ENCODE peak calls at places on chromosomes 5 and 9, in ten cellular contexts. One of them, this sample, is unnamed.

GRCh38 chr9:36970007-36970888 is 63.8 kb downstream of the PAX5 start:
- DNase-seq in HL-60: no peak
- DNase-seq in IMR-90: no peak
- DNase-seq in MM.1S: no peak
- DNase-seq in cardiac muscle cell: no peak
- DNase-seq in stomach: no peak
- DNase-seq in HepG2: no peak
- DNase-seq in mucosa of descending colon: no peak
- DNase-seq in H9: no peak
- DNase-seq in astrocyte of the spinal cord: no peak
- DNase-seq in this sample: peak

GRCh38 chr5:161233553-161233952 is 313.0 kb downstream of the GABRB2 start:
- DNase-seq in IMR-90: no peak
- DNase-seq in cardiac muscle cell: no peak
- DNase-seq in mucosa of descending colon: no peak
- DNase-seq in HepG2: no peak
- DNase-seq in stomach: no peak
- DNase-seq in astrocyte of the spinal cord: no peak
- DNase-seq in MM.1S: no peak
- DNase-seq in HL-60: no peak
- DNase-seq in H9: no peak
- DNase-seq in this sample: no peak

GRCh38 chr5:66224273-66224672 is 80.2 kb downstream of the SREK1 start:
- DNase-seq in HL-60: no peak
- DNase-seq in H9: no peak
- DNase-seq in IMR-90: no peak
- DNase-seq in mucosa of descending colon: no peak
- DNase-seq in stomach: no peak
- DNase-seq in cardiac muscle cell: no peak
- DNase-seq in HepG2: no peak
- DNase-seq in MM.1S: no peak
- DNase-seq in astrocyte of the spinal cord: no peak
- DNase-seq in this sample: no peak

GRCh38 chr5:33936004-33936380 is 194 bp upstream of the RXFP3 start:
- DNase-seq in cardiac muscle cell: peak
- DNase-seq in HepG2: no peak
- DNase-seq in IMR-90: peak
- DNase-seq in mucosa of descending colon: peak
- DNase-seq in stomach: peak
- DNase-seq in MM.1S: peak
- DNase-seq in HL-60: no peak
- DNase-seq in astrocyte of the spinal cord: peak
- DNase-seq in H9: peak
- DNase-seq in this sample: peak

GRCh38 chr5:77133061-77133758 is 46.1 kb upstream of the ZBED3 start:
- DNase-seq in HL-60: no peak
- DNase-seq in stomach: peak
- DNase-seq in MM.1S: no peak
- DNase-seq in H9: no peak
- DNase-seq in mucosa of descending colon: no peak
- DNase-seq in astrocyte of the spinal cord: peak
- DNase-seq in IMR-90: peak
- DNase-seq in cardiac muscle cell: peak
- DNase-seq in HepG2: peak
- DNase-seq in this sample: peak

GRCh38 chr9:69391946-69392345 is 66.9 kb downstream of the ENTREP1 start:
- DNase-seq in mucosa of descending colon: no peak
- DNase-seq in astrocyte of the spinal cord: no peak
- DNase-seq in cardiac muscle cell: no peak
- DNase-seq in HL-60: no peak
- DNase-seq in MM.1S: no peak
- DNase-seq in HepG2: no peak
- DNase-seq in IMR-90: no peak
- DNase-seq in stomach: no peak
- DNase-seq in H9: no peak
- DNase-seq in this sample: no peak

GRCh38 chr9:116389546-116390305 is 236.1 kb downstream of the PAPPA start:
- DNase-seq in IMR-90: no peak
- DNase-seq in HL-60: no peak
- DNase-seq in HepG2: no peak
- DNase-seq in cardiac muscle cell: no peak
- DNase-seq in MM.1S: no peak
- DNase-seq in H9: no peak
- DNase-seq in stomach: no peak
- DNase-seq in astrocyte of the spinal cord: no peak
- DNase-seq in mucosa of descending colon: no peak
- DNase-seq in this sample: no peak

GRCh38 chr5:150734579-150735384 is 24.0 kb downstream of the DCTN4 start:
- DNase-seq in mucosa of descending colon: peak
- DNase-seq in IMR-90: no peak
- DNase-seq in stomach: peak
- DNase-seq in MM.1S: no peak
- DNase-seq in astrocyte of the spinal cord: no peak
- DNase-seq in HL-60: peak
- DNase-seq in cardiac muscle cell: no peak
- DNase-seq in H9: no peak
- DNase-seq in HepG2: no peak
- DNase-seq in this sample: no peak

GRCh38 chr9:99895510-99895909 is 10.9 kb upstream of the STX17 start:
- DNase-seq in IMR-90: no peak
- DNase-seq in MM.1S: no peak
- DNase-seq in mucosa of descending colon: no peak
- DNase-seq in HL-60: no peak
- DNase-seq in stomach: no peak
- DNase-seq in H9: no peak
- DNase-seq in astrocyte of the spinal cord: no peak
- DNase-seq in cardiac muscle cell: no peak
- DNase-seq in HepG2: no peak
- DNase-seq in this sample: no peak

GRCh38 chr5:57232293-57233033 is 58.6 kb downstream of the GPBP1 start:
- DNase-seq in stomach: no peak
- DNase-seq in astrocyte of the spinal cord: no peak
- DNase-seq in H9: no peak
- DNase-seq in MM.1S: no peak
- DNase-seq in HepG2: no peak
- DNase-seq in IMR-90: peak
- DNase-seq in HL-60: no peak
- DNase-seq in cardiac muscle cell: no peak
- DNase-seq in mucosa of descending colon: no peak
- DNase-seq in this sample: no peak

GRCh38 chr5:95709967-95710650 is 21.0 kb upstream of the RHOBTB3 start:
- DNase-seq in mucosa of descending colon: no peak
- DNase-seq in IMR-90: no peak
- DNase-seq in HepG2: peak
- DNase-seq in stomach: peak
- DNase-seq in MM.1S: no peak
- DNase-seq in astrocyte of the spinal cord: no peak
- DNase-seq in cardiac muscle cell: peak
- DNase-seq in H9: peak
- DNase-seq in HL-60: no peak
- DNase-seq in this sample: peak

GRCh38 chr5:2913306-2913705 is 161.8 kb upstream of the IRX2 start:
- DNase-seq in astrocyte of the spinal cord: no peak
- DNase-seq in cardiac muscle cell: no peak
- DNase-seq in stomach: no peak
- DNase-seq in H9: peak
- DNase-seq in mucosa of descending colon: no peak
- DNase-seq in HepG2: no peak
- DNase-seq in HL-60: no peak
- DNase-seq in MM.1S: no peak
- DNase-seq in IMR-90: no peak
- DNase-seq in this sample: no peak

GRCh38 chr9:134313470-134313869 is 12.8 kb upstream of the RXRA start:
- DNase-seq in HL-60: no peak
- DNase-seq in astrocyte of the spinal cord: no peak
- DNase-seq in cardiac muscle cell: no peak
- DNase-seq in mucosa of descending colon: no peak
- DNase-seq in stomach: no peak
- DNase-seq in IMR-90: no peak
- DNase-seq in H9: no peak
- DNase-seq in MM.1S: no peak
- DNase-seq in HepG2: no peak
- DNase-seq in this sample: no peak

GRCh38 chr9:120366646-120367019 is 213.3 kb downstream of the CDK5RAP2 start:
- DNase-seq in stomach: no peak
- DNase-seq in HL-60: no peak
- DNase-seq in MM.1S: no peak
- DNase-seq in IMR-90: peak
- DNase-seq in HepG2: peak
- DNase-seq in cardiac muscle cell: peak
- DNase-seq in astrocyte of the spinal cord: peak
- DNase-seq in H9: peak
- DNase-seq in mucosa of descending colon: no peak
- DNase-seq in this sample: peak
- TF ChIP-seq CTCF in stomach: no peak
- TF ChIP-seq CTCF in HL-60: no peak
- TF ChIP-seq CTCF in MM.1S: no peak
- TF ChIP-seq CTCF in IMR-90: peak
- TF ChIP-seq CTCF in HepG2: peak
- TF ChIP-seq CTCF in cardiac muscle cell: peak
- TF ChIP-seq CTCF in astrocyte of the spinal cord: peak
- TF ChIP-seq CTCF in H9: peak
- TF ChIP-seq CTCF in mucosa of descending colon: no peak
- TF ChIP-seq CTCF in this sample: peak

DNA sequence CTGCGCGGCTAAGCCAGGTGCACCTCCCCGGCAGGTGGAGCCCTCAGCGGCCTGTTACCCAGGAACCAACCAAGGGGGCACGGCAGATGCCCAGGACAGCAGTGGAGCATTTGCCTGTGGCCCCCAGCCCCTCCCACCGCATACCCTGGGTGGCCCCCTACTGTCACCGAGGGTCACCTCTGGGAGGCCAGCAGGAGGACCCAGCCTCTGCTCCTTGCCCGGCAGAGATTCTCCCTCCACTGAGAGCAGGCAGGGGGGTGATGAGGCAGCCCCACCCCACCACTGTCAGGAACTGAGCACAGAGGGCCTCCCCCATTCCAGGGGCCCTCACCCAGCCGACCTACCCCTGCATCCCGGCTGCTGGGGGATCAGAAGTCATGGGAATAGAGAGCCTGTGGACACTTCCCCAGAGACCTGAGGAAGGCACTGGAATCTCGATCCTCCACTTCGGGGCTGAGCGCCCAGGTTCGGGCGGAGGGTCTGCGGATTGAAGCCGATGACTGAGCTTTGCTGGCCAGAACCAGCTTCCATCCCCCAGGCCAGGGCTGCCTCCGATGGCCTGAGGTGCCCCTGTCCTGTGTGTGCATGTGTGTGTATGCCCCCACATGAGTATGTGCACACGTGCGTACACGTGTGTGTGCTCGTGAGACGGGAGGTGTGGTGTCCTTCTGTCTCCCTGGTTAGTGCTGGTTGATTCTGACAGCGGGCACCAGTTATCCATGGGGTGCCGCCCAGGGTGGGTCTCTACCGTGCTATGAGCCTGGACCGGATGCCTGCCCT is at the start of gene QRFP:
- DNase-seq in H9: no peak
- DNase-seq in MM.1S: no peak
- DNase-seq in HepG2: no peak
- DNase-seq in HL-60: no peak
- DNase-seq in mucosa of descending colon: peak
- DNase-seq in stomach: no peak
- DNase-seq in cardiac muscle cell: no peak
- DNase-seq in astrocyte of the spinal cord: no peak
- DNase-seq in IMR-90: no peak
- DNase-seq in this sample: no peak
- TF ChIP-seq CTCF in H9: no peak
- TF ChIP-seq CTCF in MM.1S: peak
- TF ChIP-seq CTCF in HepG2: peak
- TF ChIP-seq CTCF in HL-60: no peak
- TF ChIP-seq CTCF in mucosa of descending colon: no peak
- TF ChIP-seq CTCF in stomach: no peak
- TF ChIP-seq CTCF in cardiac muscle cell: no peak
- TF ChIP-seq CTCF in astrocyte of the spinal cord: no peak
- TF ChIP-seq CTCF in IMR-90: no peak
- TF ChIP-seq CTCF in this sample: no peak

DNA sequence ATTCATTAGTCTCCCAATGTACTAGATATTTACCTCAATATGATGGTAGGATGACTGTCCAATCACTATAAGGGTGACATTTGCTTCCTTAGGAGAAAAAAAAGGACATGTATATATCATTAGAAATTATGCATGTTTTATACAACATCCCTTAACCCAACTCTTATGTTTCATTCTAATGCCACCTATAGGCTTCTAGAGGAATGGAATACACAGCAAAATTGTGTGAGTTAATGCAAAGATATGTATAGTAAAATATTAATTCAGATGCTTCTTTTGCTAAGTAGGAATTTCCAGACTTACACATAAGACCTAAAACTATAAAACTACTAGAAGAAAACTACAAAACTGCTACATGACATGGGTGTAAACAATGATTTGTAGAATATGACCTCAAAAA is 3.5 kb downstream of the PRXL2C start:
- DNase-seq in MM.1S: peak
- DNase-seq in stomach: no peak
- DNase-seq in HepG2: no peak
- DNase-seq in HL-60: no peak
- DNase-seq in cardiac muscle cell: peak
- DNase-seq in IMR-90: peak
- DNase-seq in astrocyte of the spinal cord: peak
- DNase-seq in mucosa of descending colon: no peak
- DNase-seq in H9: no peak
- DNase-seq in this sample: peak
- TF ChIP-seq CTCF in MM.1S: peak
- TF ChIP-seq CTCF in stomach: peak
- TF ChIP-seq CTCF in HepG2: peak
- TF ChIP-seq CTCF in HL-60: peak
- TF ChIP-seq CTCF in cardiac muscle cell: peak
- TF ChIP-seq CTCF in IMR-90: peak
- TF ChIP-seq CTCF in astrocyte of the spinal cord: peak
- TF ChIP-seq CTCF in mucosa of descending colon: no peak
- TF ChIP-seq CTCF in H9: peak
- TF ChIP-seq CTCF in this sample: peak

DNA sequence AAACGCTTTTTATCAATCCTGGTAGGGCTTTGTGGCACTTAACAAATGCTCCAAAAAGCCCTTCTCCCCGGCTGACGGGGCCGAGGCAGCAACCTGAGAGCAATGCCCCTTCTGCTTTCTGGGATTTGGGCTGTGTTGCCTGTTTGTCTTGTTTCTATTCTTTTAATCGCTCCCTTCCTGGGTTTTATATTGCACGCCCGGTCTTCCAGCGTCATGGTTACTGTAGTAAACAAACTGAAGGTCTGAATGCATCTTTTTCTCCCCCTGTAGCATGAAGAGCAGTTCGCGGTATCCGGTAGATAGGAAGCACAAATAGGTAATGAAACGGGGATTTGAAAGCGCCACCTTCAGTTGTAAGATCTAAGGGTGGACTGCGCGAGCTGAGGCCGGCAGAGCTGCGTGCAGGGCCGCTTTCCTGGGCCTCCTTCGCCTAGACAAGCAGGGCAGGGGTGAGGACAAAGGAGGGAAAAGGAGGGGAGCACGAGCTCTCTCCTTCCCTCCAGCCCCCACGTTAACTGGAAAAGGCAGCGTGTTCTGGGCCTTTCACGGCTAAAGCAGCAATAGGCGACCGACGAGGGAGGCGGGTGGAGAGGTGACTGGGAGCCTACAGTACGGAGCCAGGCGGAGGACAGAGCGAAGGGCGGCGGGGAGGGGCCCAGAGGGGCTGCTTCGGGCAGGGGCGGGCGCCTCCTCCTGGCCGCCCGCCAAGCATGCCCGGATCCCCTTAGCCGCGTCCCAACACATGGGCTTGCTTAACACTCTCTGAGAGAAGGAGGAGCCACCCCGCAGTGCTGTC is 49.3 kb upstream of the ZNF366 start:
- DNase-seq in HepG2: peak
- DNase-seq in HL-60: peak
- DNase-seq in stomach: peak
- DNase-seq in H9: peak
- DNase-seq in IMR-90: peak
- DNase-seq in astrocyte of the spinal cord: peak
- DNase-seq in MM.1S: peak
- DNase-seq in cardiac muscle cell: peak
- DNase-seq in mucosa of descending colon: peak
- DNase-seq in this sample: peak
- TF ChIP-seq CTCF in HepG2: peak
- TF ChIP-seq CTCF in HL-60: no peak
- TF ChIP-seq CTCF in stomach: no peak
- TF ChIP-seq CTCF in H9: peak
- TF ChIP-seq CTCF in IMR-90: peak
- TF ChIP-seq CTCF in astrocyte of the spinal cord: peak
- TF ChIP-seq CTCF in MM.1S: peak
- TF ChIP-seq CTCF in cardiac muscle cell: peak
- TF ChIP-seq CTCF in mucosa of descending colon: no peak
- TF ChIP-seq CTCF in this sample: no peak

This sample was measured in fibroblast of villous mesenchyme.